ENCODE peak calls at places on chromosomes 2 and 18, in four cellular contexts. X is tibial nerve, J is IMR-90, K is uterus. I is an unnamed sample.

GRCh38 chr2:12066986-12067385 is 320.6 kb downstream of the LPIN1 start:
- DNase-seq in J (no peak), X (no peak), K (no peak), I (no peak)

GRCh38 chr2:109372171-109372568 is 241.6 kb downstream of the SEPTIN10 start:
- DNase-seq in X (no peak), J (no peak), K (no peak), I (no peak)

GRCh38 chr2:46873632-46874068 is 42.0 kb downstream of the MCFD2 start:
- DNase-seq in X (peak), K (peak), J (peak), I (no peak)

GRCh38 chr18:62844850-62845643 is 129.7 kb downstream of the PHLPP1 start:
- DNase-seq in K (no peak), J (no peak), X (no peak), I (no peak)

GRCh38 chr2:213229814-213230213 is 54.5 kb upstream of the SPAG16 start:
- DNase-seq in X (no peak), J (peak), K (no peak), I (no peak)

GRCh38 chr2:150784389-150784788 is 296.9 kb upstream of the RND3 start:
- DNase-seq in K (no peak), X (no peak), J (no peak), I (no peak)

GRCh38 chr2:98501223-98501622 is 56.6 kb downstream of the INPP4A start:
- DNase-seq in J (no peak), X (no peak), K (no peak), I (no peak)

GRCh38 chr2:99571609-99572344 is 82.0 kb upstream of the REV1 start:
- DNase-seq in X (no peak), K (no peak), J (no peak), I (no peak)

GRCh38 chr2:128751751-128752150 is 433.1 kb upstream of the HS6ST1 start:
- DNase-seq in J (no peak), K (no peak), X (no peak), I (no peak)

GRCh38 chr2:218393750-218394290 is 5.8 kb upstream of the CTDSP1 start:
- DNase-seq in X (no peak), K (no peak), J (no peak), I (no peak)

GRCh38 chr2:215535125-215535668 is 99.3 kb upstream of the FN1 start:
- DNase-seq in J (no peak), X (no peak), K (no peak), I (no peak)
- TF ChIP-seq POLR2A in J (no peak), X (no peak), K (no peak), I (no peak)

GRCh38 chr2:224284134-224284946 is 117.6 kb downstream of the FAM124B start:
- DNase-seq in X (peak), J (peak), K (no peak), I (no peak)
- TF ChIP-seq POLR2A in X (no peak), J (no peak), K (no peak), I (no peak)

GRCh38 chr2:41840702-41841551 is 206.9 kb upstream of the PKDCC start:
- DNase-seq in K (peak), X (peak), J (peak), I (peak)
- TF ChIP-seq POLR2A in K (peak), X (peak), J (peak), I (peak)

GRCh38 chr2:69306897-69307695 is 79.9 kb downstream of the GFPT1 start:
- DNase-seq in J (peak), X (peak), K (peak), I (peak)
- TF ChIP-seq POLR2A in J (peak), X (no peak), K (no peak), I (no peak)

DNA sequence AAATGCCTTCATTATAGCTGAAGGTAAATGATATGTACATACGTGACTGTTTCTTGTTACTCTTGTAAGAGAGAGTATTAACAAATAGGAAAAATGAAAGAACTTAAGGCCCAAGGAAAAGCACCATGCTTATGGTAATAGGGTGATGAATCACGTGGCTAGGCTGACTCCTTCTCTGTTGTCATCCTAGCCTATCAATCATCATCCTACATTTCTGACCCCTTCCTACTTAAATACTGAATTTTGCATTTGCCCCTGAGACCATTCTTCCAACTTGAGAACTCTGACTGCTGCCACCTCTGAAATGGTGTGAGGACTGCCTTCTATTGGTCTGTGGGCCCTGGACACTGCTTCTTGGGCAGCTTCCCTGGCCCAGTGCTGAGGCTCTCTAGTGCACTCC is 28.9 kb downstream of the EFEMP1 start:
- DNase-seq in X (no peak), J (no peak), K (no peak), I (no peak)
- TF ChIP-seq POLR2A in X (no peak), J (no peak), K (no peak), I (no peak)

GRCh38 chr2:62304429-62305417 is 108.8 kb downstream of the B3GNT2 start:
- DNase-seq in X (no peak), K (peak), J (peak), I (no peak)
- TF ChIP-seq POLR2A in X (no peak), K (no peak), J (no peak), I (no peak)

DNA sequence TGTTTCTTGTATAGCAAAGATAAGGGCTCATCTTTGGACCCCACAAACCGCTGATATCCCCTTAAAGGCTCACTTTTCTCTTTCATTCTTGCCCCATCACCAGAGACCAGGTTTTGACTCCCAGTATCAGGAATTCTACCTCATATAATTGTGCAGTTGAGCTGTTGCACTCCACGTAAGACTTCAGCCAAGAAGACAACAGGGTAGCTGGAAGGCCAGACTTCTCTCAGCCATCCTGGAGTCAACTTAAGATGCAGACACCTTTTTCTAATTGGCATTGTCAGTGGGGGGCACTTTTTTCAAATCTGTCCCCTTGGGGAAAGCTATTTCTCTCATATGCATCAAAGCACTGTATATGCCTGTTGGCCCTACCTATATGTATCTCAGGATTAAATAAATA is 77.8 kb upstream of the GALNT5 start:
- DNase-seq in X (no peak), K (no peak), J (no peak), I (no peak)
- TF ChIP-seq POLR2A in X (no peak), K (no peak), J (no peak), I (no peak)

GRCh38 chr2:121972203-121972602 is 216.8 kb downstream of the TSN start:
- DNase-seq in X (no peak), K (no peak), J (no peak), I (no peak)
- TF ChIP-seq POLR2A in X (no peak), K (no peak), J (no peak), I (no peak)

I was measured in GM12891.